ENCODE peak calls at places on chromosomes 2 and 18, in six cellular contexts. One of them, this sample, is unnamed.

GRCh38 chr2:32926708-32927084 is 20.1 kb upstream of the LTBP1 start:
- DNase-seq in CD4-positive, alpha-beta T cell: no peak
- DNase-seq in thyroid gland: no peak
- DNase-seq in adrenal gland: no peak
- DNase-seq in K562: no peak
- DNase-seq in IMR-90: peak
- DNase-seq in this sample: no peak

GRCh38 chr18:32418148-32418547 is 52.5 kb downstream of the GAREM1 start:
- DNase-seq in K562: no peak
- DNase-seq in thyroid gland: no peak
- DNase-seq in CD4-positive, alpha-beta T cell: no peak
- DNase-seq in adrenal gland: no peak
- DNase-seq in IMR-90: no peak
- DNase-seq in this sample: no peak

GRCh38 chr2:104332733-104333132 is 521.2 kb upstream of the POU3F3 start:
- DNase-seq in IMR-90: no peak
- DNase-seq in CD4-positive, alpha-beta T cell: no peak
- DNase-seq in thyroid gland: no peak
- DNase-seq in adrenal gland: no peak
- DNase-seq in K562: no peak
- DNase-seq in this sample: no peak

GRCh38 chr2:225008935-225009334 is 33.3 kb downstream of the DOCK10 start:
- DNase-seq in CD4-positive, alpha-beta T cell: no peak
- DNase-seq in IMR-90: no peak
- DNase-seq in K562: no peak
- DNase-seq in thyroid gland: no peak
- DNase-seq in adrenal gland: no peak
- DNase-seq in this sample: no peak

GRCh38 chr2:180063494-180063893 is 56.4 kb upstream of the CWC22 start:
- DNase-seq in thyroid gland: no peak
- DNase-seq in CD4-positive, alpha-beta T cell: no peak
- DNase-seq in K562: no peak
- DNase-seq in IMR-90: no peak
- DNase-seq in adrenal gland: no peak
- DNase-seq in this sample: no peak

GRCh38 chr2:44934962-44935853 is 6.3 kb upstream of the SIX3 start:
- DNase-seq in adrenal gland: no peak
- DNase-seq in thyroid gland: no peak
- DNase-seq in CD4-positive, alpha-beta T cell: no peak
- DNase-seq in K562: no peak
- DNase-seq in IMR-90: no peak
- DNase-seq in this sample: no peak

GRCh38 chr2:178865121-178865520 is 57.9 kb upstream of the TTN start:
- DNase-seq in thyroid gland: no peak
- DNase-seq in K562: no peak
- DNase-seq in CD4-positive, alpha-beta T cell: no peak
- DNase-seq in IMR-90: no peak
- DNase-seq in adrenal gland: peak
- DNase-seq in this sample: no peak

GRCh38 chr2:231159306-231159705 is 34.5 kb upstream of the HTR2B start:
- DNase-seq in adrenal gland: no peak
- DNase-seq in K562: no peak
- DNase-seq in thyroid gland: no peak
- DNase-seq in IMR-90: no peak
- DNase-seq in CD4-positive, alpha-beta T cell: no peak
- DNase-seq in this sample: no peak

GRCh38 chr2:46236006-46236875 is 61.0 kb upstream of the EPAS1 start:
- DNase-seq in adrenal gland: no peak
- DNase-seq in K562: no peak
- DNase-seq in IMR-90: no peak
- DNase-seq in thyroid gland: no peak
- DNase-seq in CD4-positive, alpha-beta T cell: no peak
- DNase-seq in this sample: no peak

GRCh38 chr18:37260367-37261093 is 305.1 kb downstream of the CELF4 start:
- DNase-seq in CD4-positive, alpha-beta T cell: no peak
- DNase-seq in IMR-90: no peak
- DNase-seq in K562: no peak
- DNase-seq in adrenal gland: no peak
- DNase-seq in thyroid gland: no peak
- DNase-seq in this sample: no peak

GRCh38 chr2:21748501-21748900 is 624.7 kb downstream of the TDRD15 start:
- DNase-seq in IMR-90: peak
- DNase-seq in K562: no peak
- DNase-seq in thyroid gland: no peak
- DNase-seq in CD4-positive, alpha-beta T cell: no peak
- DNase-seq in adrenal gland: no peak
- DNase-seq in this sample: no peak

GRCh38 chr2:2647156-2647555 is 316.1 kb upstream of the MYT1L start:
- DNase-seq in adrenal gland: no peak
- DNase-seq in CD4-positive, alpha-beta T cell: no peak
- DNase-seq in thyroid gland: no peak
- DNase-seq in IMR-90: peak
- DNase-seq in K562: no peak
- DNase-seq in this sample: no peak

GRCh38 chr2:96404446-96405373 is 69.1 kb downstream of the NCAPH start:
- DNase-seq in thyroid gland: peak
- DNase-seq in IMR-90: no peak
- DNase-seq in adrenal gland: no peak
- DNase-seq in K562: no peak
- DNase-seq in CD4-positive, alpha-beta T cell: no peak
- DNase-seq in this sample: no peak

GRCh38 chr2:47675196-47675825 is 107.6 kb upstream of the MSH6 start:
- DNase-seq in CD4-positive, alpha-beta T cell: no peak
- DNase-seq in IMR-90: no peak
- DNase-seq in K562: no peak
- DNase-seq in adrenal gland: no peak
- DNase-seq in thyroid gland: no peak
- DNase-seq in this sample: no peak

GRCh38 chr2:186919272-186919671 is 70.3 kb upstream of the ZSWIM2 start:
- DNase-seq in K562: no peak
- DNase-seq in CD4-positive, alpha-beta T cell: no peak
- DNase-seq in adrenal gland: no peak
- DNase-seq in thyroid gland: no peak
- DNase-seq in IMR-90: peak
- DNase-seq in this sample: no peak

GRCh38 chr2:229387815-229388214 is 116.7 kb upstream of the PID1 start:
- DNase-seq in IMR-90: no peak
- DNase-seq in thyroid gland: no peak
- DNase-seq in adrenal gland: no peak
- DNase-seq in K562: no peak
- DNase-seq in CD4-positive, alpha-beta T cell: no peak
- DNase-seq in this sample: no peak

GRCh38 chr2:95024306-95024880 is 1.1 kb upstream of the MAL start:
- DNase-seq in CD4-positive, alpha-beta T cell: no peak
- DNase-seq in K562: no peak
- DNase-seq in adrenal gland: no peak
- DNase-seq in IMR-90: no peak
- DNase-seq in thyroid gland: no peak
- DNase-seq in this sample: no peak

GRCh38 chr2:219574509-219575311 is 2.6 kb downstream of the INHA start:
- DNase-seq in thyroid gland: peak
- DNase-seq in K562: no peak
- DNase-seq in IMR-90: no peak
- DNase-seq in CD4-positive, alpha-beta T cell: no peak
- DNase-seq in adrenal gland: no peak
- DNase-seq in this sample: no peak

GRCh38 chr2:170660406-170660805 is 54.7 kb upstream of the SP5 start:
- DNase-seq in thyroid gland: no peak
- DNase-seq in CD4-positive, alpha-beta T cell: no peak
- DNase-seq in IMR-90: peak
- DNase-seq in adrenal gland: no peak
- DNase-seq in K562: no peak
- DNase-seq in this sample: no peak

GRCh38 chr2:161369311-161369710 is 46.8 kb upstream of the TBR1 start:
- DNase-seq in K562: no peak
- DNase-seq in CD4-positive, alpha-beta T cell: no peak
- DNase-seq in adrenal gland: no peak
- DNase-seq in IMR-90: peak
- DNase-seq in thyroid gland: no peak
- DNase-seq in this sample: no peak

GRCh38 chr18:39487932-39488331 is 1922.3 kb upstream of the CELF4 start:
- DNase-seq in adrenal gland: no peak
- DNase-seq in K562: no peak
- DNase-seq in thyroid gland: no peak
- DNase-seq in CD4-positive, alpha-beta T cell: no peak
- DNase-seq in IMR-90: no peak
- DNase-seq in this sample: no peak

GRCh38 chr2:228747478-228747877 is 523.6 kb downstream of the PID1 start:
- DNase-seq in adrenal gland: no peak
- DNase-seq in CD4-positive, alpha-beta T cell: no peak
- DNase-seq in IMR-90: no peak
- DNase-seq in K562: no peak
- DNase-seq in thyroid gland: no peak
- DNase-seq in this sample: no peak

GRCh38 chr18:21054252-21054821 is 57.3 kb downstream of the ROCK1 start:
- DNase-seq in CD4-positive, alpha-beta T cell: no peak
- DNase-seq in IMR-90: no peak
- DNase-seq in K562: no peak
- DNase-seq in thyroid gland: no peak
- DNase-seq in adrenal gland: no peak
- DNase-seq in this sample: no peak

GRCh38 chr2:177432703-177433102 is 40.1 kb downstream of the AGPS start:
- DNase-seq in CD4-positive, alpha-beta T cell: no peak
- DNase-seq in K562: no peak
- DNase-seq in thyroid gland: no peak
- DNase-seq in IMR-90: no peak
- DNase-seq in adrenal gland: no peak
- DNase-seq in this sample: no peak

GRCh38 chr18:45415614-45416013 is 199.7 kb upstream of the SLC14A2 start:
- DNase-seq in IMR-90: no peak
- DNase-seq in adrenal gland: no peak
- DNase-seq in K562: no peak
- DNase-seq in thyroid gland: no peak
- DNase-seq in CD4-positive, alpha-beta T cell: no peak
- DNase-seq in this sample: no peak

GRCh38 chr18:61893304-61893970 is 630 bp upstream of the RNF152 start:
- DNase-seq in thyroid gland: peak
- DNase-seq in CD4-positive, alpha-beta T cell: no peak
- DNase-seq in IMR-90: peak
- DNase-seq in adrenal gland: peak
- DNase-seq in K562: peak
- DNase-seq in this sample: no peak
- TF ChIP-seq CTCF in thyroid gland: peak
- TF ChIP-seq CTCF in CD4-positive, alpha-beta T cell: no peak
- TF ChIP-seq CTCF in IMR-90: peak
- TF ChIP-seq CTCF in adrenal gland: no peak
- TF ChIP-seq CTCF in K562: no peak
- TF ChIP-seq CTCF in this sample: no peak

GRCh38 chr2:152613235-152613634 is 104.0 kb downstream of the PRPF40A start:
- DNase-seq in CD4-positive, alpha-beta T cell: no peak
- DNase-seq in K562: no peak
- DNase-seq in adrenal gland: no peak
- DNase-seq in IMR-90: peak
- DNase-seq in thyroid gland: no peak
- DNase-seq in this sample: no peak
- TF ChIP-seq CTCF in CD4-positive, alpha-beta T cell: no peak
- TF ChIP-seq CTCF in K562: no peak
- TF ChIP-seq CTCF in adrenal gland: no peak
- TF ChIP-seq CTCF in IMR-90: no peak
- TF ChIP-seq CTCF in thyroid gland: no peak
- TF ChIP-seq CTCF in this sample: no peak

GRCh38 chr2:167550448-167550847 is 662.2 kb downstream of the XIRP2 start:
- DNase-seq in K562: peak
- DNase-seq in adrenal gland: no peak
- DNase-seq in IMR-90: peak
- DNase-seq in CD4-positive, alpha-beta T cell: no peak
- DNase-seq in thyroid gland: no peak
- DNase-seq in this sample: no peak
- TF ChIP-seq CTCF in K562: peak
- TF ChIP-seq CTCF in adrenal gland: no peak
- TF ChIP-seq CTCF in IMR-90: peak
- TF ChIP-seq CTCF in CD4-positive, alpha-beta T cell: no peak
- TF ChIP-seq CTCF in thyroid gland: peak
- TF ChIP-seq CTCF in this sample: no peak

DNA sequence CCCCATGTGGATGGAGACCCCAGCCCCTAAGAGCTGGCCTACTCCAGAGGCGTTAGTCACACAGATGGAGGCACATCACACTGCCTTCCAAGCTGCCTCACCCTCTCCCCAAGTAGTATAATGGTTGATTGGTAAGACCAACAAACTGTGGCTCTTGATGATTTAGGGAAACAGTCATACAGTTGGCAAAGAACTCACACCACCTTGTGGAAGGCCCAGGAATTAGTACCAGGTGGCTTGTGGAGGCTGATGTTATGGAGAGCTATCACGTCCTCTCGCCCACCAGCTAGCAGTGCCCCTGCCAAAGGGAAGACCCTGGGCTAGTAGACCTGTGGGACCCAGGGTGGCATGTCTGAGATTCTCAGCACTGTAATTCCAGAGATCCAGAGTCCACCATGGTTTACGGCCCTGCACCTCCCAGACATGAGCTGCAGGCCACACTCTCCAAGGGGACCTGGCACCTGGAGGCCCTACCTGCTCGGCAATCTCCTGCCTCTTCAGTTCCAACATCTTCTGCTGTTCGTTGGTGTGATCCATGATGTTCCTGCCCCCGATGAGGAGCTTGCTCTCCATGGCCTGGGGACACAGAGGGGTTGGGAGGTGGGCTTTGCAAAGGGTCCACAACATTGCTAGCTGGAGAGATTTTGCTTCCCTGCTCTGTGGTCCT is 26.3 kb downstream of the KIF3C start:
- DNase-seq in CD4-positive, alpha-beta T cell: no peak
- DNase-seq in thyroid gland: no peak
- DNase-seq in adrenal gland: no peak
- DNase-seq in IMR-90: no peak
- DNase-seq in K562: no peak
- DNase-seq in this sample: no peak
- TF ChIP-seq CTCF in CD4-positive, alpha-beta T cell: no peak
- TF ChIP-seq CTCF in thyroid gland: no peak
- TF ChIP-seq CTCF in adrenal gland: no peak
- TF ChIP-seq CTCF in IMR-90: peak
- TF ChIP-seq CTCF in K562: peak
- TF ChIP-seq CTCF in this sample: no peak

GRCh38 chr18:2547477-2548087 is 23.7 kb downstream of the METTL4 start:
- DNase-seq in CD4-positive, alpha-beta T cell: no peak
- DNase-seq in IMR-90: peak
- DNase-seq in thyroid gland: no peak
- DNase-seq in K562: peak
- DNase-seq in adrenal gland: no peak
- DNase-seq in this sample: no peak
- TF ChIP-seq CTCF in CD4-positive, alpha-beta T cell: peak
- TF ChIP-seq CTCF in IMR-90: peak
- TF ChIP-seq CTCF in thyroid gland: peak
- TF ChIP-seq CTCF in K562: peak
- TF ChIP-seq CTCF in adrenal gland: peak
- TF ChIP-seq CTCF in this sample: peak